ENCODE peak calls at places on chromosomes 1 and 21, in five cellular contexts. V, Z, S, I and Q are unnamed samples.

GRCh38 chr1:27057389-27057788 is 44.7 kb upstream of the TENT5B start:
- DNase-seq in V (no peak), Z (no peak), S (no peak), I (no peak), Q (no peak)

GRCh38 chr1:111833334-111833733 is 77.6 kb downstream of the DDX20 start:
- DNase-seq in S (no peak), I (peak), Z (no peak), V (peak), Q (no peak)

GRCh38 chr1:233443040-233443439 is 115.5 kb downstream of the MAP3K21 start:
- DNase-seq in V (no peak), S (no peak), I (no peak), Z (no peak), Q (peak)

GRCh38 chr1:109864960-109865611 is 45.6 kb upstream of the CSF1 start:
- DNase-seq in V (peak), S (no peak), I (no peak), Z (no peak), Q (no peak)

GRCh38 chr1:110879758-110880606 is 7.0 kb downstream of the CD53 start:
- DNase-seq in V (no peak), I (no peak), S (peak), Z (no peak), Q (no peak)

GRCh38 chr1:177800386-177801058 is 169.3 kb downstream of the SEC16B start:
- DNase-seq in I (no peak), S (no peak), V (no peak), Z (no peak), Q (no peak)

GRCh38 chr1:210332719-210333398 is 4.2 kb downstream of the HHAT start:
- DNase-seq in I (no peak), S (no peak), V (no peak), Z (no peak), Q (no peak)

GRCh38 chr21:29056005-29056404 is 17.4 kb downstream of the CCT8 start:
- DNase-seq in I (no peak), V (no peak), Z (no peak), S (no peak), Q (no peak)

GRCh38 chr21:45011911-45012660 is 62.3 kb upstream of the ADARB1 start:
- DNase-seq in I (peak), Z (no peak), V (peak), S (no peak), Q (peak)

GRCh38 chr21:44854664-44855446 is 18.6 kb downstream of the PTTG1IP start:
- DNase-seq in V (no peak), I (no peak), Z (no peak), S (no peak), Q (no peak)

GRCh38 chr1:25505706-25506385 is 37.6 kb upstream of the LDLRAP1 start:
- DNase-seq in Z (no peak), S (no peak), V (no peak), I (no peak), Q (no peak)

GRCh38 chr1:62528015-62528414 is 69.3 kb upstream of the ANGPTL3 start:
- DNase-seq in V (no peak), Z (no peak), I (no peak), S (peak), Q (no peak)

GRCh38 chr21:39121600-39122355 is 61.5 kb downstream of the PSMG1 start:
- DNase-seq in I (no peak), V (no peak), Z (no peak), S (no peak), Q (peak)